ENCODE peak calls at places on chromosomes 1 and 21, in five cellular contexts. One of them, this sample, is unnamed.

GRCh38 chr1:67280696-67281095 is 27.0 kb upstream of the IL12RB2 start:
- DNase-seq in neuronal stem cell: no peak
- DNase-seq in mesendoderm: no peak
- DNase-seq in IMR-90: no peak
- DNase-seq in H1: no peak
- DNase-seq in this sample: no peak

GRCh38 chr1:229408458-229409037 is 25.3 kb downstream of the ACTA1 start:
- DNase-seq in H1: no peak
- DNase-seq in neuronal stem cell: no peak
- DNase-seq in mesendoderm: peak
- DNase-seq in IMR-90: peak
- DNase-seq in this sample: peak

GRCh38 chr1:155008015-155008941 is 5.7 kb downstream of the ZBTB7B start:
- DNase-seq in neuronal stem cell: no peak
- DNase-seq in IMR-90: no peak
- DNase-seq in H1: no peak
- DNase-seq in mesendoderm: peak
- DNase-seq in this sample: no peak

GRCh38 chr1:90339822-90340221 is 344.9 kb downstream of the ZNF326 start:
- DNase-seq in mesendoderm: no peak
- DNase-seq in IMR-90: no peak
- DNase-seq in H1: no peak
- DNase-seq in neuronal stem cell: no peak
- DNase-seq in this sample: no peak

GRCh38 chr1:235035928-235036327 is 92.7 kb downstream of the TOMM20 start:
- DNase-seq in neuronal stem cell: no peak
- DNase-seq in IMR-90: no peak
- DNase-seq in H1: no peak
- DNase-seq in mesendoderm: no peak
- DNase-seq in this sample: no peak

GRCh38 chr1:211642870-211643269 is 32.6 kb downstream of the NEK2 start:
- DNase-seq in mesendoderm: no peak
- DNase-seq in neuronal stem cell: no peak
- DNase-seq in H1: no peak
- DNase-seq in IMR-90: no peak
- DNase-seq in this sample: no peak

GRCh38 chr1:224213438-224214119 is 30.5 kb downstream of the DEGS1 start:
- DNase-seq in H1: peak
- DNase-seq in mesendoderm: peak
- DNase-seq in neuronal stem cell: no peak
- DNase-seq in IMR-90: no peak
- DNase-seq in this sample: peak

GRCh38 chr1:30029677-30030076 is 693.7 kb downstream of the MATN1 start:
- DNase-seq in H1: no peak
- DNase-seq in neuronal stem cell: no peak
- DNase-seq in IMR-90: no peak
- DNase-seq in mesendoderm: no peak
- DNase-seq in this sample: no peak

GRCh38 chr1:168892945-168893344 is 163.9 kb upstream of the DPT start:
- DNase-seq in neuronal stem cell: no peak
- DNase-seq in IMR-90: no peak
- DNase-seq in mesendoderm: no peak
- DNase-seq in H1: no peak
- DNase-seq in this sample: no peak

GRCh38 chr1:2558861-2559260 is 2.7 kb downstream of the TNFRSF14 start:
- DNase-seq in H1: no peak
- DNase-seq in mesendoderm: no peak
- DNase-seq in neuronal stem cell: no peak
- DNase-seq in IMR-90: no peak
- DNase-seq in this sample: no peak

GRCh38 chr1:220767312-220768126 is 19.2 kb upstream of the MTARC1 start:
- DNase-seq in IMR-90: peak
- DNase-seq in neuronal stem cell: no peak
- DNase-seq in H1: no peak
- DNase-seq in mesendoderm: no peak
- DNase-seq in this sample: no peak

GRCh38 chr1:18322353-18323032 is 158.2 kb upstream of the KLHDC7A start:
- DNase-seq in mesendoderm: peak
- DNase-seq in neuronal stem cell: no peak
- DNase-seq in H1: no peak
- DNase-seq in IMR-90: no peak
- DNase-seq in this sample: peak

GRCh38 chr1:20126806-20127440 is 7.6 kb upstream of the PLA2G2D start:
- DNase-seq in H1: no peak
- DNase-seq in neuronal stem cell: no peak
- DNase-seq in mesendoderm: no peak
- DNase-seq in IMR-90: no peak
- DNase-seq in this sample: no peak

GRCh38 chr1:173137116-173137515 is 70.0 kb downstream of the TNFSF4 start:
- DNase-seq in IMR-90: peak
- DNase-seq in H1: no peak
- DNase-seq in neuronal stem cell: no peak
- DNase-seq in mesendoderm: no peak
- DNase-seq in this sample: no peak

GRCh38 chr21:16579538-16579937 is 849.8 kb downstream of the USP25 start:
- DNase-seq in IMR-90: peak
- DNase-seq in H1: no peak
- DNase-seq in neuronal stem cell: no peak
- DNase-seq in mesendoderm: no peak
- DNase-seq in this sample: no peak

DNA sequence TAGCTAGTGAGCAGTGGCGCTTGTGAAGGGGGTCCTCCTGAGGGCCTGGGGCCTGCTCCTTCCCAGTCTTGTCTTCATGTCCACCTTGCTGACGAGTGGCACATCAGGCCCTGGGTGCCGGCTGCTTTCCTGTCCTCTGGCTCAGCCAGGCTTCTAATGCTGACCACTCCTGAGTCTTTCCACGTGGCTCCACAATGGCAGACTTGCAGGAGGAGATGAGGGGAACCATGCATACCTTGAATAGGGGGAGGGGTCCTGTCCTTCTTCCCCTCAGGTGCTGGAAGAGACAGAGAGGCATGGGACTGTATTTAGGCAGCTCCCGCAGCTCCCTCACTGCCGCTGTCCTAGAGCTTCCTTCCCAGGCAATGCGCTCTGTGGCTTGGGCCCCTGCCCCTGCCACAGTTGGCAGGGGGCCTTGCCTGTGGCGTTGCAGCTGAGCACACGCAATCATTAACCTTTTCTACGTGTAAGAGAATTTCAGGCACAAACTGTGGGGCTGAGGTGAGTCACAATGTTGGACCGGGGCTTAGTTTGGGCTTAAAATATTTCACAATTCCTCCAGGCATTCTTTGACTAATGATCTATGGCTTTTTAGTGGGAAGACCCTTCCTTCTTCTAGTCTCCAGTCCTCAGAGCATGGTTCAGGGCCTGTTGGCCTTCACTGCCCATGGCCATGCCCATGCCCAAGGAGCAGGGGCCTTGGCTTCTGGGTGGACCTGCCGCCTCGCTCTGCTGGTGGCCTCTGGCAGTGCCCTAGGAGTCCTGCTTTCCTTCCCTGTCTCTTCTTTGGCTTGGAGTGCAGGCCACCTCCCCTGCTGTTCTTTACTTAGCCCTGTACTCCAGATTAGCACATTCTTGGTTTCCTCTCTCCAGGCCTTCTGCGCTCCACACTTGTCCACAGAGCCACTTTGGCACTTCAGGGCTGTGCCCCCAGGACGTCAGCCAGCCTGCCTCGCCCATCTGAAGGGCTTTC is 39.1 kb downstream of the MAPKAPK2 start:
- DNase-seq in mesendoderm: peak
- DNase-seq in IMR-90: peak
- DNase-seq in neuronal stem cell: no peak
- DNase-seq in H1: no peak
- DNase-seq in this sample: no peak
- H4K8ac ChIP-seq in mesendoderm: no peak
- H4K8ac ChIP-seq in IMR-90: no peak
- H4K8ac ChIP-seq in neuronal stem cell: no peak
- H4K8ac ChIP-seq in H1: no peak
- H4K8ac ChIP-seq in this sample: no peak

DNA sequence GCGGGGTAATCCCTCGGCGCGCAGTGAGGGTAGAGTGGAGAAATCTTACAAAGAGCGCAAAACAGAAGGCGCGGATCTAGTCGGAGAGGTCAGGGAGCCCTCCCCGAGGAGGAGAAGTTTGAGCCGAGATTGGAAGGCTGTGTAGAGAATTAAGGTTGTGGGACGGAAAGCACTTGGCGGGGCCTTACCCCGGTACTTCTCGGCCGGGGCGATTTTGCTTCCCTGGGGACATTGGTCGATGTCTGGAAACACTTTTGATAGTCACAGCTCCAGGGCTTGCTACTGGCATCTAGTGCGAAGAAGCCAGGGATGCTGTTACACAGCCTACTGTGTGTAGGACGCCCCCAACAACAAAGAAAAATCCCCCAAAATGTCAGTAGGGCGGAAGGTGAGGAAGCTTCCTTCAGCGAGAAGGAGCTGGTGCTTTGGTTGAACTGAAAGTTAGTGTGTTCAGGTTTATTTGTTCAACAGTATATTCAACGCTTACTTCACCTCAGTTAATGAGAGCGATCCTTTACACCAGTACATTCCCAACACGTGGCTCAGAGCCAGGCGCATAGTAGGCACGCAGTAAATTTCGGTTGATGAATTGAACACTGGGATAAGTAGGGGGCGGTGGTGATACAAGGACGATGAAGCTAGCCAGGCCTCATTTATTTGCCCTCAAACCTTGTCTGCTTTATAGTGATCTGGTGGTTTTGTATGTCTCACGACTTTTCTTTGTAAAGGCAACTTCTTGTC is 814 bp downstream of the CEP85 start:
- DNase-seq in H1: no peak
- DNase-seq in mesendoderm: peak
- DNase-seq in neuronal stem cell: no peak
- DNase-seq in IMR-90: peak
- DNase-seq in this sample: no peak
- H4K8ac ChIP-seq in H1: peak
- H4K8ac ChIP-seq in mesendoderm: no peak
- H4K8ac ChIP-seq in neuronal stem cell: no peak
- H4K8ac ChIP-seq in IMR-90: peak
- H4K8ac ChIP-seq in this sample: no peak

GRCh38 chr1:85228952-85229351 is 28.1 kb upstream of the SYDE2 start:
- DNase-seq in mesendoderm: no peak
- DNase-seq in neuronal stem cell: no peak
- DNase-seq in H1: no peak
- DNase-seq in IMR-90: no peak
- DNase-seq in this sample: no peak

GRCh38 chr1:85224734-85225623 is 24.2 kb upstream of the SYDE2 start:
- DNase-seq in neuronal stem cell: no peak
- DNase-seq in IMR-90: peak
- DNase-seq in mesendoderm: peak
- DNase-seq in H1: peak
- DNase-seq in this sample: peak

GRCh38 chr1:85229574-85230097 is 28.8 kb upstream of the SYDE2 start:
- DNase-seq in mesendoderm: no peak
- DNase-seq in neuronal stem cell: no peak
- DNase-seq in IMR-90: no peak
- DNase-seq in H1: no peak
- DNase-seq in this sample: no peak

GRCh38 chr1:85225624-85226380 is 25.0 kb upstream of the SYDE2 start:
- DNase-seq in H1: no peak
- DNase-seq in IMR-90: no peak
- DNase-seq in neuronal stem cell: no peak
- DNase-seq in mesendoderm: peak
- DNase-seq in this sample: no peak

GRCh38 chr1:85230305-85230977 is 29.0 kb downstream of the C1orf52 start:
- DNase-seq in mesendoderm: peak
- DNase-seq in IMR-90: no peak
- DNase-seq in neuronal stem cell: no peak
- DNase-seq in H1: no peak
- DNase-seq in this sample: peak
- H4K8ac ChIP-seq in mesendoderm: no peak
- H4K8ac ChIP-seq in IMR-90: no peak
- H4K8ac ChIP-seq in neuronal stem cell: no peak
- H4K8ac ChIP-seq in H1: no peak
- H4K8ac ChIP-seq in this sample: no peak

GRCh38 chr1:231596337-231596791 is 30.2 kb upstream of the DISC1 start:
- DNase-seq in neuronal stem cell: no peak
- DNase-seq in IMR-90: no peak
- DNase-seq in H1: no peak
- DNase-seq in mesendoderm: peak
- DNase-seq in this sample: no peak
- H4K8ac ChIP-seq in neuronal stem cell: no peak
- H4K8ac ChIP-seq in IMR-90: no peak
- H4K8ac ChIP-seq in H1: no peak
- H4K8ac ChIP-seq in mesendoderm: no peak
- H4K8ac ChIP-seq in this sample: no peak

GRCh38 chr1:117271129-117271528 is 60.4 kb upstream of the VTCN1 start:
- DNase-seq in IMR-90: no peak
- DNase-seq in mesendoderm: peak
- DNase-seq in H1: no peak
- DNase-seq in neuronal stem cell: no peak
- DNase-seq in this sample: no peak
- H4K8ac ChIP-seq in IMR-90: no peak
- H4K8ac ChIP-seq in mesendoderm: no peak
- H4K8ac ChIP-seq in H1: no peak
- H4K8ac ChIP-seq in neuronal stem cell: no peak
- H4K8ac ChIP-seq in this sample: no peak